ENCODE peak calls at places on chromosomes 6 and 20, in seven cellular contexts. O is aorta, Z is fibroblast of lung, U is spleen, V is IMR-90, S is A549, E is stomach. K is an unnamed sample.

GRCh38 chr6:101544286-101544685 is 150.8 kb downstream of the GRIK2 start:
- DNase-seq in E (no peak), S (no peak), V (peak; percentile 48), O (no peak), Z (no peak), U (no peak), K (no peak)

GRCh38 chr20:13610205-13610604 is 28.5 kb downstream of the TASP1 start:
- DNase-seq in O (no peak), Z (no peak), S (peak; percentile 38), U (no peak), V (no peak), E (no peak), K (no peak)

GRCh38 chr6:21064716-21065340 is 528.7 kb upstream of the SOX4 start:
- DNase-seq in E (no peak), Z (no peak), U (no peak), O (no peak), S (no peak), V (no peak), K (no peak)

GRCh38 chr6:43899830-43900229 is 129.8 kb downstream of the VEGFA start:
- DNase-seq in Z (no peak), S (no peak), V (no peak), U (no peak), O (no peak), E (no peak), K (no peak)

GRCh38 chr6:145733770-145734169 is 1.6 kb downstream of the EPM2A start:
- DNase-seq in E (no peak), U (no peak), O (no peak), Z (no peak), S (no peak), V (peak; percentile 2), K (no peak)

GRCh38 chr6:100088009-100088408 is 94.0 kb upstream of the MCHR2 start:
- DNase-seq in E (no peak), V (peak; percentile 73), O (no peak), S (no peak), U (no peak), Z (peak; percentile 71), K (no peak)

GRCh38 chr6:107991061-107991460 is 33.1 kb upstream of the SEC63 start:
- DNase-seq in E (no peak), O (no peak), U (no peak), S (no peak), Z (no peak), V (no peak), K (peak; percentile 6)

GRCh38 chr6:42237857-42238256 is 20.2 kb upstream of the MRPS10 start:
- DNase-seq in U (no peak), S (no peak), V (no peak), Z (no peak), E (no peak), O (no peak), K (no peak)

GRCh38 chr20:14142171-14142570 is 146.9 kb downstream of the MACROD2 start:
- DNase-seq in E (peak; percentile 47), Z (peak; percentile 39), V (peak; percentile 19), S (peak; percentile 79), U (no peak), O (no peak), K (peak; percentile 41)

GRCh38 chr6:35025241-35026188 is 115.6 kb downstream of the TCP11 start:
- DNase-seq in S (no peak), Z (no peak), E (no peak), V (no peak), O (no peak), U (no peak), K (no peak)

GRCh38 chr6:90421656-90422055 is 125.0 kb upstream of the BACH2 start:
- DNase-seq in E (no peak), S (no peak), U (no peak), V (no peak), O (no peak), Z (no peak), K (no peak)

GRCh38 chr6:89974776-89975175 is 80.5 kb downstream of the GJA10 start:
- DNase-seq in S (no peak), O (no peak), U (no peak), V (no peak), E (no peak), Z (no peak), K (no peak)

GRCh38 chr6:444653-445275 is 53.2 kb downstream of the IRF4 start:
- DNase-seq in E (no peak), S (no peak), V (no peak), O (no peak), Z (no peak), U (peak; percentile 59), K (no peak)

GRCh38 chr6:44359973-44360372 is 17.5 kb downstream of the SPATS1 start:
- DNase-seq in Z (no peak), V (no peak), E (no peak), O (no peak), U (no peak), S (no peak), K (no peak)

GRCh38 chr20:3330046-3330741 is 77.3 kb downstream of the DNAAF9 start:
- DNase-seq in O (no peak), S (peak; percentile 27), U (no peak), V (peak; percentile 59), E (no peak), Z (peak; percentile 61), K (no peak)

GRCh38 chr6:89792881-89793280 is 26.7 kb downstream of the MDN1 start:
- DNase-seq in Z (peak; percentile 18), U (no peak), V (peak; percentile 16), S (peak; percentile 53), E (no peak), O (no peak), K (no peak)

GRCh38 chr6:148934534-148934933 is 187.7 kb downstream of the UST start:
- DNase-seq in V (peak; percentile 58), S (no peak), U (no peak), Z (peak; percentile 40), E (no peak), O (peak; percentile 74), K (no peak)

GRCh38 chr6:4270799-4271198 is 135.4 kb upstream of the ECI2 start:
- DNase-seq in O (no peak), S (no peak), U (no peak), V (peak; percentile 68), E (no peak), Z (peak; percentile 9), K (no peak)

GRCh38 chr6:56949925-56950495 is 4.9 kb upstream of the BEND6 start:
- DNase-seq in Z (no peak), E (no peak), S (no peak), V (peak; percentile 58), O (no peak), U (no peak), K (no peak)

GRCh38 chr6:118553132-118553531 is 5.0 kb downstream of the PLN start:
- DNase-seq in E (no peak), V (no peak), O (no peak), Z (no peak), S (no peak), U (no peak), K (no peak)

GRCh38 chr6:166760288-166760687 is 133.2 kb upstream of the RPS6KA2 start:
- DNase-seq in U (no peak), E (no peak), O (no peak), S (no peak), V (no peak), Z (no peak), K (no peak)

GRCh38 chr6:93859964-93860363 is 440.6 kb upstream of the EPHA7 start:
- DNase-seq in O (no peak), V (no peak), E (no peak), U (no peak), Z (no peak), S (no peak), K (no peak)

GRCh38 chr6:165717732-165718465 is 54.9 kb upstream of the PDE10A start:
- DNase-seq in U (no peak), V (peak; percentile 84), Z (peak; percentile 5), O (no peak), S (peak; percentile 22), E (no peak), K (no peak)

GRCh38 chr6:163944897-163945296 is 530.4 kb downstream of the QKI start:
- DNase-seq in U (peak; percentile 66), V (no peak), S (no peak), E (no peak), Z (no peak), O (no peak), K (no peak)

GRCh38 chr6:30555428-30556005 is 772 bp downstream of the GNL1 start:
- DNase-seq in E (peak; percentile 46), U (peak; percentile 88), S (no peak), V (peak; percentile 23), O (peak; percentile 71), Z (peak; percentile 44), K (peak; percentile 29)

GRCh38 chr6:39091163-39091562 is 23.8 kb downstream of the SAYSD1 start:
- DNase-seq in V (no peak), O (no peak), Z (no peak), U (no peak), E (no peak), S (no peak), K (no peak)

GRCh38 chr20:36777152-36777551 is 3.6 kb upstream of the DSN1 start:
- DNase-seq in V (no peak), U (peak; percentile 40), Z (no peak), S (no peak), O (no peak), E (no peak), K (no peak)

GRCh38 chr6:89035252-89036106 is 45.1 kb upstream of the PNRC1 start:
- DNase-seq in V (peak; percentile 95), E (peak; percentile 72), U (no peak), O (peak; percentile 90), S (peak; percentile 93), Z (peak; percentile 100), K (peak; percentile 93)

GRCh38 chr20:55142932-55143331 is 667.5 kb downstream of the DOK5 start:
- DNase-seq in U (no peak), E (no peak), O (no peak), V (no peak), Z (no peak), S (no peak), K (no peak)
- H3K27ac ChIP-seq in U (no peak overlapping the region), E (no peak overlapping the region), O (no peak overlapping the region), V (no peak overlapping the region), Z (no peak overlapping the region), S (no peak overlapping the region), K (no peak overlapping the region)

GRCh38 chr20:57620999-57621398 is 773 bp upstream of the ZBP1 start:
- DNase-seq in U (peak; percentile 90), Z (no peak), E (no peak), S (no peak), V (no peak), O (peak; percentile 30), K (no peak)
- H3K27ac ChIP-seq in U (peak overlapping the region; percentile 84), Z (no peak overlapping the region), E (peak overlapping the region; percentile 82), S (peak overlapping the region; percentile 45), V (no peak overlapping the region), O (no peak overlapping the region), K (no peak overlapping the region)

DNA sequence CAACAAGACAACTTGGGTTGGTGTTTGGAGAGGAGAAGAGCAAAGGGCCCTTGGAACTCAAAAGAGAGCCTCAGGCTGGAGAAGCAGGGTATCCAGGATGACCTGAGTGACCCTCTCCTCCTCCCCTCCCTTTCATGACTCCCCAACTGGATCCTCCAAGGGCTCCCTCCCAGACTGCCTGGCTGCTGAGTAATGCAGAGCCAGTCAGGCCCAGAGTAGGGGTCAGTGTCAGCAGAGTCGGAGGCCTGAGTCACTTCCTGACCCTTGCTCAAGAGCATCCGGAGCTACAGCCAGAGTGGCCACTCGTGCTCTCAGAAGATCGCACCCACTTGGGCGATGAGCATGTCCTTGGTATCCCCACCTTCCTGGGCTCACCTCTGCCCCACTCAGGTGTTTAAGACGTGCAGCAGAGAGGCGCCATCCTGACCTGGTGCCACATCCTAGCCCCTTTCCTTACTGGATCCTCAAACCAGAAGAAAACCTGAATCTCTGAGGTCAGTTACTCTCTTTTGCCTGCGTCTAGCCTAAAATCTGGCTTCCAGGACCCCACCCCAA is 2.8 kb upstream of the MAPK13 start:
- DNase-seq in E (peak; percentile 41), S (peak; percentile 62), O (peak; percentile 87), U (peak; percentile 92), Z (peak; percentile 83), V (peak; percentile 91), K (no peak)
- H3K27ac ChIP-seq in E (peak overlapping the region; percentile 39), S (peak overlapping the region; percentile 82), O (no peak overlapping the region), U (peak overlapping the region; percentile 5), Z (peak overlapping the region; percentile 83), V (peak overlapping the region; percentile 86), K (no peak overlapping the region)

GRCh38 chr6:116714761-116715160 is 33.8 kb downstream of the KPNA5 start:
- DNase-seq in E (no peak), Z (no peak), S (no peak), U (no peak), O (no peak), V (no peak), K (no peak)
- H3K27ac ChIP-seq in E (no peak overlapping the region), Z (no peak overlapping the region), S (no peak overlapping the region), U (no peak overlapping the region), O (no peak overlapping the region), V (no peak overlapping the region), K (no peak overlapping the region)

K was measured in prostate gland.